ENCODE peak calls at places on chromosomes 4 and X, in four cellular contexts. One of them, this sample, is unnamed.

GRCh38 chr4:160835789-160836188 is 1328.0 kb downstream of the FSTL5 start:
- DNase-seq in GM12878: no peak
- DNase-seq in A549: no peak
- DNase-seq in K562: no peak
- DNase-seq in this sample: no peak

GRCh38 chr4:187000281-187000680 is 276.6 kb upstream of the FAT1 start:
- DNase-seq in A549: no peak
- DNase-seq in K562: no peak
- DNase-seq in GM12878: no peak
- DNase-seq in this sample: no peak

GRCh38 chrX:27924261-27924660 is 57.0 kb downstream of the DCAF8L1 start:
- DNase-seq in K562: no peak
- DNase-seq in A549: no peak
- DNase-seq in GM12878: no peak
- DNase-seq in this sample: no peak

GRCh38 chr4:186854256-186854655 is 130.6 kb upstream of the FAT1 start:
- DNase-seq in A549: no peak
- DNase-seq in K562: no peak
- DNase-seq in GM12878: no peak
- DNase-seq in this sample: no peak

GRCh38 chrX:63993936-63994335 is 208.9 kb upstream of the ARHGEF9 start:
- DNase-seq in K562: no peak
- DNase-seq in A549: no peak
- DNase-seq in GM12878: no peak
- DNase-seq in this sample: no peak

GRCh38 chr4:71025654-71026053 is 32.2 kb downstream of the DCK start:
- DNase-seq in GM12878: no peak
- DNase-seq in A549: no peak
- DNase-seq in K562: no peak
- DNase-seq in this sample: no peak

GRCh38 chr4:176270669-176271068 is 1.6 kb upstream of the ASB5 start:
- DNase-seq in A549: peak
- DNase-seq in K562: no peak
- DNase-seq in GM12878: no peak
- DNase-seq in this sample: peak

GRCh38 chr4:168511780-168512467 is 15.1 kb downstream of the PALLD start:
- DNase-seq in A549: no peak
- DNase-seq in GM12878: no peak
- DNase-seq in K562: no peak
- DNase-seq in this sample: no peak

GRCh38 chr4:181225616-181226261 is 1017.5 kb upstream of the TENM3 start:
- DNase-seq in A549: no peak
- DNase-seq in K562: no peak
- DNase-seq in GM12878: no peak
- DNase-seq in this sample: no peak

GRCh38 chr4:16206301-16206700 is 20.0 kb downstream of the TAPT1 start:
- DNase-seq in A549: no peak
- DNase-seq in K562: no peak
- DNase-seq in GM12878: no peak
- DNase-seq in this sample: no peak

GRCh38 chr4:53788011-53788410 is 196.7 kb upstream of the LNX1 start:
- DNase-seq in GM12878: no peak
- DNase-seq in K562: no peak
- DNase-seq in A549: no peak
- DNase-seq in this sample: no peak
- TF ChIP-seq JUNB in GM12878: no peak
- TF ChIP-seq JUNB in K562: no peak
- TF ChIP-seq JUNB in A549: no peak
- TF ChIP-seq JUNB in this sample: no peak

GRCh38 chrX:134375691-134376090 is 84.3 kb upstream of the HPRT1 start:
- DNase-seq in GM12878: no peak
- DNase-seq in A549: no peak
- DNase-seq in K562: no peak
- DNase-seq in this sample: no peak

GRCh38 chrX:134374910-134375309 is 85.1 kb upstream of the HPRT1 start:
- DNase-seq in GM12878: no peak
- DNase-seq in K562: no peak
- DNase-seq in A549: no peak
- DNase-seq in this sample: no peak

GRCh38 chrX:134371133-134371532 is 88.8 kb upstream of the HPRT1 start:
- DNase-seq in A549: no peak
- DNase-seq in K562: peak
- DNase-seq in GM12878: no peak
- DNase-seq in this sample: no peak

GRCh38 chrX:134374294-134374693 is 85.7 kb upstream of the HPRT1 start:
- DNase-seq in A549: no peak
- DNase-seq in K562: no peak
- DNase-seq in GM12878: no peak
- DNase-seq in this sample: no peak

DNA sequence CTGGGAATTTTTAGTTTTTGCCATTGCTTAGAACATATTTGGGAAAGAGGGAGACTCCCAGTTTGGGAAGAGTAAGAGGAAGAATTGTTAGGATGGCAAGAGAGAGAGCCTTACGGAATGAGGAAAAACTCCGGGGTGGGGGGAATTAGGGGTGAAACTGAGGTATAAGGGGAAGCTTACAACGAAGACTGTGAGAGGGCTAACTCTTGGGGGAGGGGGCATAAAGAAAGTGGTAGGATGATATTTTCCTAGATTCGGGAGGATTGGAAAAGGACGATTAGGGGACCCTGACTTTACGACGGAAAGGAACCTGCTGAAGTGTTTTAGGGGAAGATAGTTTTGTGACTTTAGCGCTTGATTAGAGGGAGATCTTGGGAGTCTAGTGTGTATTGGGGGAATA is 86.2 kb upstream of the HPRT1 start:
- DNase-seq in A549: no peak
- DNase-seq in K562: peak
- DNase-seq in GM12878: no peak
- DNase-seq in this sample: no peak
- TF ChIP-seq CHD4 in A549: no peak
- TF ChIP-seq CHD4 in K562: no peak
- TF ChIP-seq CHD4 in GM12878: no peak
- TF ChIP-seq CHD4 in this sample: no peak

DNA sequence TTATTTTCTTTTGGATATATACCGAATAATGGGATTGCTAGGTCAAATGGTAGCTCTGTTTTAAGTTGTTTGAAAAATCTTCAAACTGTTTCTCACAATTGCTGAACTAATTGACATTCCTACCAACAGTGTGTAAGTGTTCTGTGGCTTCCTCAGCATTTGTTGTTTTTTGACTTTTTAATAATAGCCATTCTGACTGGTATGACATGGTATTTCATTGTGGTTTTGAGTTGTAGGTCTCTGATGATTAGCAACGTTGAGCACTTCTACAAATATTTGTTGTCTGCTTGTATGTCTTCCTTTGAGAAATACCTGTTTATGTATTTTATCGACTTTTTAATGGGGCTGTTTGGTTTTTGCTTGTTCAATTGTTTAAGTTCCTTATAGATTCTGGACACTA is 680.1 kb upstream of the GRIA3 start:
- DNase-seq in GM12878: no peak
- DNase-seq in K562: no peak
- DNase-seq in A549: no peak
- DNase-seq in this sample: no peak
- TF ChIP-seq JUNB in GM12878: no peak
- TF ChIP-seq JUNB in K562: no peak
- TF ChIP-seq JUNB in A549: no peak
- TF ChIP-seq JUNB in this sample: no peak

DNA sequence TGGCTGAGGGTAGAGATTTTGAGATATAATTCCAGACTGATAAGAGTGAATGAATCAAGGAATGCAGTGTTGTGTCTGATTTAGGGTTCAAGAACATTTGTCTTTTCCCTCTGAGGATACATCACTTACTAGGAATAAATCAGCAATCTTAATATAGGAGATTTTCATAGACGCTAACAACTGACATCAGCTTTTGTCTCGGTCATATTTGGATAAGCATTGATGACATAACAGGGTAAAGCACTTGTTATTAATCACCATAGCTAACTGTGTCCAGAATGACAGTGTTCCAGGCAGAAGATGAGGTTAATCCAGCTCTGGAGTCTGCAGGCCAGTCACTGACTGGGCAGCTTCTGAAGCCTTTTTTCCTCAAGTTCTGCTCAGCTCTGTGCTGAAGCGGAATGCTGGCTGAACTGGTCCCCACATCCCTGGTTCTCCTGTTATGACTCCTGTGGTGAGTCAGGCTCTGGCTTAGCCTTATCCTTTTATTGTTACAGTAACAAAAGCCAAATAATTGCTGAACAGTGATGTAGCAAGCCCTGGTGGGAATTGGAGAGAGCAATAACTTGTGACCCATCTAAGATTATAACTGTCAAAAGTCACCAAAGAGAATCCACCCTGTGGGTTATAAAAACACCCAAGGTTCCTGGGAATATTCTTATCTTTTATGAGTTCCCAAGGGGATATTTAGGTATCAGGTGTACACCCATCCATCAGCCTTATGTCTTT is 41.8 kb downstream of the FNIP2 start:
- DNase-seq in GM12878: no peak
- DNase-seq in K562: no peak
- DNase-seq in A549: no peak
- DNase-seq in this sample: no peak
- TF ChIP-seq CHD4 in GM12878: no peak
- TF ChIP-seq CHD4 in K562: no peak
- TF ChIP-seq CHD4 in A549: no peak
- TF ChIP-seq CHD4 in this sample: no peak

DNA sequence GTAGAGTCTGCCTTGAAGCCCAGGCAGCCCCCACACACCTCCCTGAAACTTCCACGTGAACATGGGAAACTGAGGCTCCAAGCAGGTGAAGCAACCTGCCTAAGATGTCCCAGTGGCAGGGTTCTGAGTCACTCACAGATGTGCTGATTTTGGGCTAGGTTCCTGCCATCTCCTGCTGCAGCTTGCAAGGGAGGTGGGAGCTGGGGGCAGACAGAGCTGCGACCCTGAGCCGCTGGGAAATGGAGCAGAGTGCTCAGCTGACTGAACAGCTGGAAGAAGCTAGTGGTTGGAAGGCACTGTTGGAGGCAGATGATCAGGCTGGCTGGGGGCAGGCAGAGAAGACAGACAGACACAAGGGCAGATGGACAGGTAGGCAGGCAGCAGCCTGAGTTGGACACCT is 3.6 kb upstream of the FATE1 start:
- DNase-seq in A549: no peak
- DNase-seq in K562: no peak
- DNase-seq in GM12878: no peak
- DNase-seq in this sample: no peak
- TF ChIP-seq JUNB in A549: no peak
- TF ChIP-seq JUNB in K562: no peak
- TF ChIP-seq JUNB in GM12878: no peak
- TF ChIP-seq JUNB in this sample: no peak

DNA sequence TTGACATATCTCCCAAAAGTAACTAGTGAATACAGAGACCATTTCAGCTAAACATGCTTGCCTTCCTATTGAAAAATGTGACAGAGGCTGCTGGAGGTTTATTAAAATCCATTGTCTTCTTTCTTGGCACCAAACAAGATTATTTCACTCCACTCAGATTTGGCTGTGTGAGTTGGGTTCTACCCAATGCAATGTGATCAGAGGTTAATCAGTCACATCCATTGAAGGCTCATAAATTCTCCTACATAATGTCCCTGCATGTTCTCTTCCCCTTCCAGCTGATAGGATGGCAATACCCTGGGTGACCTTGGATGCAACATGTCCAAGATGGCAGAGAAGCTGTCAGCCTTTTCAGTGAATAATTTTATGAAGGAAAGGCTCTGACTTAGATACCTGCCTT is 54.5 kb downstream of the TKTL2 start:
- DNase-seq in K562: no peak
- DNase-seq in GM12878: no peak
- DNase-seq in A549: no peak
- DNase-seq in this sample: no peak
- TF ChIP-seq CHD4 in K562: no peak
- TF ChIP-seq CHD4 in GM12878: no peak
- TF ChIP-seq CHD4 in A549: no peak
- TF ChIP-seq CHD4 in this sample: no peak

GRCh38 chr4:116705466-116705865 is 379.9 kb downstream of the TRAM1L1 start:
- DNase-seq in K562: no peak
- DNase-seq in A549: no peak
- DNase-seq in GM12878: no peak
- DNase-seq in this sample: no peak

GRCh38 chr4:116702949-116703348 is 382.4 kb downstream of the TRAM1L1 start:
- DNase-seq in A549: no peak
- DNase-seq in K562: no peak
- DNase-seq in GM12878: no peak
- DNase-seq in this sample: peak
- TF ChIP-seq JUNB in A549: no peak
- TF ChIP-seq JUNB in K562: no peak
- TF ChIP-seq JUNB in GM12878: no peak
- TF ChIP-seq JUNB in this sample: no peak

This sample was measured in HepG2.